ENCODE peak calls at places on chromosomes 2 and 18, in seven cellular contexts. B is BJ, G is left ventricle myocardium inferior, D is Panc1, L is astrocyte of the spinal cord, A is AG04450, F is PC-9. R is an unnamed sample.

GRCh38 chr18:70046207-70046606 is 98.5 kb upstream of the CD226 start:
- DNase-seq in A (no peak), F (no peak), L (no peak), D (no peak), G (no peak), B (no peak), R (no peak)

GRCh38 chr2:231707625-231708049 is 688 bp upstream of the PTMA start:
- DNase-seq in G (peak), D (no peak), A (no peak), F (no peak), L (no peak), B (no peak), R (no peak)

GRCh38 chr2:127969455-127969854 is 58.4 kb downstream of the SAP130 start:
- DNase-seq in A (no peak), F (no peak), B (no peak), G (no peak), D (no peak), L (no peak), R (no peak)

GRCh38 chr2:43293744-43294695 is 67.6 kb upstream of the ZFP36L2 start:
- DNase-seq in L (peak), B (peak), D (peak), A (peak), F (peak), G (no peak), R (peak)

GRCh38 chr2:84317135-84317534 is 141.9 kb downstream of the SUCLG1 start:
- DNase-seq in D (no peak), L (no peak), B (no peak), G (no peak), F (no peak), A (no peak), R (no peak)

GRCh38 chr18:58263733-58264469 is 219.9 kb downstream of the NEDD4L start:
- DNase-seq in B (no peak), D (no peak), A (no peak), G (no peak), L (peak), F (no peak), R (no peak)

GRCh38 chr2:224922142-224922727 is 120.0 kb downstream of the DOCK10 start:
- DNase-seq in G (no peak), F (no peak), A (no peak), L (peak), D (no peak), B (no peak), R (no peak)

GRCh38 chr2:120320318-120320851 is 25.6 kb upstream of the INHBB start:
- DNase-seq in F (peak), G (no peak), B (no peak), A (peak), L (no peak), D (no peak), R (no peak)

GRCh38 chr18:23380001-23380550 is 73.0 kb upstream of the RIOK3 start:
- DNase-seq in F (peak), G (no peak), B (no peak), D (no peak), A (no peak), L (peak), R (no peak)

GRCh38 chr18:12052866-12053265 is 40.8 kb upstream of the ANKRD62 start:
- DNase-seq in L (no peak), F (no peak), A (no peak), G (no peak), D (no peak), B (no peak), R (no peak)

GRCh38 chr2:8573234-8573941 is 108.5 kb upstream of the ID2 start:
- DNase-seq in D (no peak), G (no peak), L (no peak), F (no peak), A (no peak), B (no peak), R (no peak)

GRCh38 chr2:7057865-7058400 is 140.7 kb downstream of the RNF144A start:
- DNase-seq in F (no peak), L (no peak), G (no peak), D (no peak), A (no peak), B (no peak), R (no peak)

GRCh38 chr2:113700186-113700841 is 56.1 kb downstream of the SLC35F5 start:
- DNase-seq in G (peak), B (no peak), D (peak), A (no peak), F (no peak), L (no peak), R (no peak)

GRCh38 chr2:42084231-42084671 is 36.4 kb downstream of the PKDCC start:
- DNase-seq in D (no peak), F (no peak), A (peak), B (no peak), L (peak), G (peak), R (no peak)

GRCh38 chr2:33457588-33458247 is 18.7 kb upstream of the RASGRP3 start:
- DNase-seq in G (peak), F (no peak), B (no peak), D (no peak), L (no peak), A (no peak), R (no peak)

GRCh38 chr2:152646775-152647174 is 70.5 kb downstream of the PRPF40A start:
- DNase-seq in L (peak), F (peak), B (peak), A (peak), D (peak), G (no peak), R (peak)

GRCh38 chr2:6865346-6866238 is at the start of gene CMPK2:
- DNase-seq in L (peak), F (peak), G (peak), D (no peak), B (no peak), A (no peak), R (no peak)

GRCh38 chr18:32343634-32344033 is 127.0 kb downstream of the GAREM1 start:
- DNase-seq in A (no peak), B (no peak), G (peak), L (no peak), D (no peak), F (no peak), R (no peak)

GRCh38 chr2:169363570-169364150 is 1.3 kb upstream of the LRP2 start:
- DNase-seq in L (peak), G (no peak), F (no peak), A (no peak), B (no peak), D (no peak), R (no peak)

GRCh38 chr2:27085670-27086089 is 892 bp upstream of the KHK start:
- DNase-seq in B (no peak), D (peak), L (peak), G (peak), F (peak), A (no peak), R (no peak)

GRCh38 chr18:59008302-59008974 is 131.2 kb upstream of the SEC11C start:
- DNase-seq in F (peak), B (no peak), L (peak), G (no peak), A (no peak), D (no peak), R (no peak)

GRCh38 chr2:152034257-152034801 is 64.5 kb downstream of the CACNB4 start:
- DNase-seq in D (no peak), A (no peak), G (no peak), B (no peak), F (no peak), L (no peak), R (no peak)

GRCh38 chr18:53780666-53781065 is 443.8 kb downstream of the MBD2 start:
- DNase-seq in D (no peak), F (no peak), G (no peak), L (no peak), A (no peak), B (no peak), R (no peak)

GRCh38 chr2:84891355-84892010 is 10.6 kb upstream of the TRABD2A start:
- DNase-seq in G (no peak), D (no peak), F (no peak), B (no peak), A (no peak), L (no peak), R (no peak)

DNA sequence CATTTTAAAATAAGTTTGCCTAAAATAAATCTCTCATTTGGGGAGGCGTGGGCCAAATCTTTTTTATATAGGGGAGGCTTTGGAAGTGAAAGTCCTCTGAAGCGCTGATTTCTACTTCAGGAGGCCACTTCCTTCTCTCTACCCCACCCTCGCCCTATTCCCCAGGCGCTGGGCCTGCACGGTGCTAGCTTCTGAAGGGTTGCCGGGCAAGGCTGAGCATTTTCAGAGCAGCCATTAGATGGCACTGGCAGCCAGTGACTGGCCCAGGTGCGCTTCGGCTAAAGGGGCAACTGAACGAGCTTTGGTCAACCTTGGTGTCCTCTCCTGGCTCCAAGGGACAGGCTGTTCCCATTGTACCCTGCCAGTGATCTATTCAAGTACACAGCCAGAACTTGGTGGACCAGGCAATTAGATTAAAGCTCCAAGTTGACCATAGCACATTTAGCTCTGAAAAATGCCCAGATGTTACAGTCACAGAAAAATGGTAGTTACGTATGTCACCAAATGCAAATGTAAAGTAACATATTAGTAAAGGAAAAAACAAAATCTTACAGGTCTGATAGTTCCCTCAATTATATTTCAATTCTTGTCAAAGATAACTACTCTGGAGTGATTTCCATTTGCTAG is 2.3 kb downstream of the POMC start:
- DNase-seq in G (no peak), A (no peak), F (peak), L (no peak), D (peak), B (no peak), R (no peak)
- TF ChIP-seq CTCF in G (peak), A (no peak), F (peak), L (peak), D (peak), B (peak), R (peak)

DNA sequence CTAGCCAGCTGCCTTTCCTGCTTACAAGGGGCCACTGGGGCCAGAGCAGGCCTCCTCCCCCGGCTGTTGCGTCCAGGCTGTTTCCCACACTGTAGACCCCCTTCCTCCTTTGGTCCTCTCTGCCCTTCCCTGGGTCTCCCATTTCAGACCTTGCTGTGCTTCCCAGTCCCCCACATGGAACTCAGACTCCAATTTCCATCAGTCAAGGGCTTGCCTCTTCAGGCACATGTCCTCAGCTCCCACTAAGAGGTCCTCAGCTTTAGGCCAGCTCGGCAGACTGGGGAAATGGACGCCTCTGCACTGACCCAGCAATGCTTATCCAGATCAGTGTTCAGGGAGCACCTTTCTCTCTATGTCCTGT is 98.0 kb upstream of the BZW1 start:
- DNase-seq in B (no peak), D (no peak), L (no peak), G (no peak), A (no peak), F (no peak), R (no peak)
- H3K4me3 ChIP-seq in B (no peak), D (no peak), L (no peak), G (peak), A (no peak), F (peak), R (no peak)

GRCh38 chr2:212173771-212174510 is 364.7 kb downstream of the ERBB4 start:
- DNase-seq in G (no peak), F (no peak), B (no peak), L (no peak), A (no peak), D (no peak), R (no peak)

GRCh38 chr2:212176151-212176550 is 362.5 kb downstream of the ERBB4 start:
- DNase-seq in B (no peak), G (no peak), D (no peak), A (no peak), L (no peak), F (no peak), R (peak)

GRCh38 chr2:212180684-212181083 is 357.9 kb downstream of the ERBB4 start:
- DNase-seq in L (no peak), D (no peak), A (no peak), B (no peak), G (no peak), F (no peak), R (no peak)

GRCh38 chr2:212181646-212182045 is 357.0 kb downstream of the ERBB4 start:
- DNase-seq in A (no peak), F (no peak), G (no peak), B (no peak), D (no peak), L (peak), R (peak)

DNA sequence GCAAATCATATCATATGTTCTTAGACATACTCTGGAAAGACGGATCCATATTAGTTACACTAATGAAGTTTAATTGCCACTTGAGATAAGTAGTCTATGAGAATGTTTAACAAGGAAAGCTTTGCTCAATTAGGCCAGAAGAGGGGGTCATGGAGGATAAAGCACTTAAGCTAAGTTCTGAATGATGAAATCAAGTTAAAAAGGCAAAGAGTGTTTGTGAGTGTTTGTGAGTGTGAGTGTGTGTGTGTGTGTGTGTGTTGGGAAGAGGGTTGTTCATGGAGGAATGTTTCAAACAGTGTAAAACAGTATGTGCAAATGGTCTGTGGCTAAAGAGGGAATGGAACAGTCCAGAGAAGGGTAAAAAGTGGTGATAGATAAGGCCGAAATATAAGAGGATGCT is 360.9 kb downstream of the ERBB4 start:
- DNase-seq in D (no peak), G (no peak), A (no peak), F (no peak), L (no peak), B (no peak), R (no peak)
- TF ChIP-seq CTCF in D (no peak), G (no peak), A (peak), F (no peak), L (no peak), B (no peak), R (peak)

GRCh38 chr2:188978291-188979081 is 4.3 kb downstream of the COL3A1 start:
- DNase-seq in B (peak), A (no peak), F (no peak), L (peak), D (no peak), G (no peak), R (no peak)
- H3K4me3 ChIP-seq in B (peak), A (peak), F (no peak), L (peak), D (peak), G (peak), R (no peak)

DNA sequence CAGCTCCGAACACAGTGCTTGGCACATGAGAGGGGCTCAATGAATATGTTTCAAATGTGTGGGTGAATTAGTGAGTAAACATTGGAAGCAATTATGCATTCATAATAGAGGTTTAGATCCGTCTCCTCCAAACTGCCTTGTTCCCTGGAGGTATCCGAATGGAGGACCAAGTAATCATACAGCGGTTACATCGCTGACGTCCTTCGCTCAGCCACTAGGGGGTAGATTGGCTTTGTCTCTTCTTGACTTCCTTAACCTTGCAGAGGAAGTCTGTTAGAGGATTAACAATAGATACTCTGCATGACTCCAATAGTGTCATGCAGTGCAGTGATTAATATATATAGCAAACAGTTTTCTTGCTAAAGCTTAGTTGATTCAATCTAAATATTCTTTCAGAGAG is 517.0 kb downstream of the PTPRM start:
- DNase-seq in A (peak), G (no peak), D (no peak), B (no peak), L (peak), F (no peak), R (no peak)
- TF ChIP-seq CTCF in A (peak), G (peak), D (peak), B (peak), L (peak), F (peak), R (peak)

GRCh38 chr2:9800639-9800974 is 42.7 kb upstream of the TAF1B start:
- DNase-seq in D (no peak), G (no peak), L (no peak), F (no peak), B (no peak), A (no peak), R (no peak)
- H3K4me3 ChIP-seq in D (no peak), G (no peak), L (no peak), F (peak), B (no peak), A (no peak), R (no peak)

DNA sequence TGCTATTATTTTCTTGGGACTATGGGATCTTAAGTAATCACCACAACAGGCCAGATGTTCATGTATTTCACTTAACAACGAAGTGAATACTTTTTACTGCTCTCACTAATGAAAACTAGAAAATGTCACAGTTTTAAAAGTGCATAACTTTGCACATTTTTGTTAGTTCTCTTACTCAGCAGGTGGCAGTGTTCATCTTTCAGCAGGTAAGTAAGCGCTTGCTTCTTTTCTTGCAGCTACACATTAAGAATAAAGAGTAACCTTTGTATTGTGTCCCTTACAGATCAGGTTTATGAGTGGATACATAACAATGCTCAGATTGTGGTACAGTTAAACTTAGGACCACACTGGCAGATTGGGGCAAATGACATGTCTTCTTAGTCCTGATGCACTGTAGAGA is 61.0 kb downstream of the DAW1 start:
- DNase-seq in D (no peak), F (no peak), A (no peak), L (no peak), G (no peak), B (no peak), R (no peak)
- TF ChIP-seq CTCF in D (no peak), F (no peak), A (no peak), L (no peak), G (no peak), B (no peak), R (peak)